ENCODE peak calls at places on chromosomes 11 and 22, in five cellular contexts. S is effector memory CD4-positive, alpha-beta T cell; U is CD4-positive, alpha-beta memory T cell; E is fibroblast of lung; Q is pancreas. D is an unnamed sample.

GRCh38 chr11:1782831-1783724 is 19.4 kb upstream of the CTSD start:
- DNase-seq in S (no peak), U (no peak), E (peak; percentile 86), Q (no peak), D (no peak)

GRCh38 chr11:107699371-107700348 is 12.2 kb downstream of the SLN start:
- DNase-seq in S (no peak), U (no peak), E (no peak), Q (no peak), D (no peak)

GRCh38 chr11:44708523-44709280 is 18.1 kb upstream of the TSPAN18 start:
- DNase-seq in S (no peak), U (no peak), E (no peak), Q (no peak), D (peak; percentile 14)

GRCh38 chr11:75347781-75348613 is 3.5 kb downstream of the ARRB1 start:
- DNase-seq in S (no peak), U (no peak), E (peak; percentile 98), Q (no peak), D (no peak)

GRCh38 chr11:14346303-14346702 is 12.7 kb downstream of the RRAS2 start:
- DNase-seq in S (no peak), U (no peak), E (no peak), Q (no peak), D (no peak)

GRCh38 chr11:6755303-6755952 is 16.3 kb downstream of the OR2AG2 start:
- DNase-seq in S (no peak), U (peak; percentile 28), E (peak; percentile 44), Q (no peak), D (peak; percentile 22)

GRCh38 chr11:124080319-124081001 is 34.8 kb upstream of the VWA5A start:
- DNase-seq in S (no peak), U (no peak), E (no peak), Q (no peak), D (no peak)

GRCh38 chr11:77064648-77065217 is 2.0 kb upstream of the CAPN5 start:
- DNase-seq in S (no peak), U (no peak), E (no peak), Q (no peak), D (no peak)

GRCh38 chr22:46452195-46453005 is 85.0 kb downstream of the CELSR1 start:
- DNase-seq in S (no peak), U (no peak), E (no peak), Q (no peak), D (no peak)

GRCh38 chr11:67057410-67057757 is 737 bp downstream of the RHOD start:
- DNase-seq in S (no peak), U (no peak), E (no peak), Q (peak; percentile 71), D (no peak)
- H3K4me3 ChIP-seq in S (no peak overlapping the region), U (no peak overlapping the region), E (peak overlapping the region; percentile 50), Q (peak overlapping the region; percentile 66), D (no peak overlapping the region)

DNA sequence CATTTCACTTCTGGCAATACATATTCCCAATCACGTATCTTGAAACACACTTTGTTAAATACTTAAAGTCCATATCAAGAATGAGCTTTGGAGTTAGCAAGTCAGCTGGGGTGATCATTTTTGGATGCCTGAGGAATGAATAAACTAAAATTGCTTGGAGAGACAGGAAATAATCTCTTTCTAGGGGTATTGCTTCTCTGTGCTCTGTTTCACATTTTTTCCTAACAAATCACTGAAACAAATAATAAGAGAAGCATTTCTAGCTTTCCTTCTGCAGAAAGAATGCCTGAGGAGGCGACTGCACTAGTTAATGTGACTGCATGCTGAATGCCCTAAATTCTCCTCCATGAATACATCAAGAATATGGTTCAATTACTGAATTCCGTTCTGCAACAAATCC is 541.4 kb upstream of the CCDC90B start:
- DNase-seq in S (no peak), U (no peak), E (no peak), Q (no peak), D (no peak)
- H3K27me3 ChIP-seq in S (no peaks in the 10 kb centered on the region), U (no peaks in the 10 kb centered on the region), E (no peaks in the 10 kb centered on the region), Q (no peaks in the 10 kb centered on the region), D (no peaks in the 10 kb centered on the region)

DNA sequence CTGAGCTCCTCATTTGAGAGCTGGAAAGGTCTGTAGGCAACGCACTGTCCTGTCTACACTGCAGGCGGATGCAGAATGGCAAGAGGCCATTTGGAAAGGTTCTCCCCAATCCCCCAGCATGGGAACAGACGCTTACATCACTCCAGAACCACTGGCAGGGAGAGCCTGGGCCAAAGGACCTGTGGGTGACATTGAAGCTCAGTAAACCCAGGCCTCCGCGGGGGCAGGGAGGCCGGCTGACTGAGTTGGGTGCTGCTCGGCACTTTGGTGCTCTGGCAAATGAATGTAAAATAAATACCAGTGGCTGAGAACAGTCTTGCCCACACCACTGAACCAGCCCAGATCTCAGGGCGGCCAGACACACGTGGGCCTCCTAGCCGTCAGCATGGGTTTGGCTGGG is 22.4 kb downstream of the TOM1 start:
- DNase-seq in S (no peak), U (no peak), E (no peak), Q (no peak), D (no peak)
- H3K36me3 ChIP-seq in S (peaks cover 86% of the 10 kb centered on the region), U (peaks cover 74% of the 10 kb centered on the region), E (peaks cover 17% of the 10 kb centered on the region), Q (peaks cover 12% of the 10 kb centered on the region), D (peaks cover 93% of the 10 kb centered on the region)

DNA sequence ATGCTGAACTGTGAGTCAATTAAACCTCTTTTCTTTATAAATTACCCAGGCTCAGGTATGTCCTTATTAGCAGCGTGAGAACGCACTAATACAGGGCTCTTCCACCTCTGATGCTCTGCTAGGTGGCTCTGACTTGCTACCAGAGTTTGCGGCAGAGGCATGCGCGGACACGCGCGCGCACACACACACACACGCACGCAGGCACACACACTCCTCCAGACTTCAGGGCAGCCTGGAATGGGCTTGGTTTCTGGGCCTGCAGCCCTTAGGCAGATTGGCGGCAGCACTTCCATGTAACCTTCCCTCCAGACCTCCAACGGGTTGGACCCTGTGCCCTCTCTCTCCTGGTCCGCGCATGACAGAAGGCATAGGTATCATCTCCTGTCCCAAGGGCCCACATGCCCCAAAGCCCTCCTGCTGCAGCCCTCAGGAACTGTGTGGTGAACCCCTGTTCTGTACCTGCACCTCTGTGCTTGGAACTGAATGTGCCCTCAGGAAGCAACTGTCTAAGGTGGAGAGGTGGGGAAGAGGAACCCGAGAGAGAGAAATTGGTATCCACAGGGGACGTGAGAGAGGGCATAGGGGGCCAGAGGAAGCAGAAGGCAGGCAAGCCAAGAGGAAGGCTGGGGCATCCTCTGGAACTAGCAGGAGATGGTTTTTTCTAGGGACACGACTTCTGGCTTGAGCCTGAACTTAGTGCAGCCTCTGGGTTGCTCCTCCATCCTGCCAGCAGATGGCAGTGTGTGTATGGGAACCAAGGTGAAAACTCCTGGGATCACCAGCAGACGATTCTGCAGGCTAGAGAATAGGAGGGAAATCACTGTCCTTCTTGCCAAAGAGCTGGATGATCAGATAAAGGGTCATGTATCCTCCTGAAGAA is 23.4 kb upstream of the RIC3 start:
- DNase-seq in S (no peak), U (no peak), E (peak; percentile 72), Q (peak; percentile 68), D (peak; percentile 1)
- H3K4me3 ChIP-seq in S (no peak overlapping the region), U (no peak overlapping the region), E (no peak overlapping the region), Q (no peak overlapping the region), D (no peak overlapping the region)

DNA sequence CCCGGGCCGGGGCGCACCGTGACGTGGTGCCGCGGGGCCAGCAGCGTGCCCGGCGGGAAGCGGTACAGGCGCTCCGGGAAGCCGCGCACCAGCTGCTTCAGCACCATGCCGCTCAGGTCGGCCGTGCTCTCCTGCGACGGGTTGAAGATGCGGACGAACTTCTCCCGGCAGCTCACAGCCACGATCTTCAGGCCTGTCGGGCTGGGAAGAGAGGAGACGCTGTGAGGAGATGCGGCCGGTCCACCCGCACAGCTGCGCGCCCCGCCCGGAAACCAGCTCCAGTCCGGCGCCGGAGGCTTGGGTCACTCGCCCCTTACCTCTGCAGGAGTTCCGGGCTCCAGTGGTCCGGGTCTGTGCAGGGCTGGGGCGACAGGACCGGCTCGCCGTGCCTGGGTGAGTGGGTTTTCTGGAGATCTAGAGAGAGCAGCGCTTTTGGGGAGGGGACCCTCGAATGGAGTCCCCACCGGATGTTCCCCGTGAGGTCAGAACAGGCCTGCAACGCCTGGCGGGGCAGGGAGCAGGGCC is 4.3 kb downstream of the LMNTD2 start:
- DNase-seq in S (no peak), U (peak; percentile 53), E (no peak), Q (peak; percentile 52), D (peak; percentile 28)
- H3K27me3 ChIP-seq in S (no peaks in the 10 kb centered on the region), U (no peaks in the 10 kb centered on the region), E (peaks cover 33% of the 10 kb centered on the region), Q (no peaks in the 10 kb centered on the region), D (no peaks in the 10 kb centered on the region)

DNA sequence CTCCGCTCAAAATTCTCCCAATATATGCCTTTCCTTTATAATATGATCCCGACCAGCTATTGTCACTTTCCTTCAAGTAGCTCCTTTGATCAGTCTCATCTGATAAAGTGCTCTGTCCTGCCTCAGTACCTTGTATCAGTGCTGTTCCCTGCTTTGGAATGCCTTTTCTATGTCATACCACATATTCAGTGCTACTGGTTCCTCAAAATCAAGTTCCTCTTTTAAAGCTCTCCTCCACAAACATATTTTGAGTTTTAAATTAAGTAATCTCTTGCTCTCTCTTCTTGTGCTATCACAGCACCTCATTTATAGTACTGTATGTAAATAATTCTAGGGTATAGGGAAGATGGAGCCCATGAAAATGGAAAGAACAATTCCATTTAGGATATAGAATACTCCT is 137.1 kb upstream of the CTSC start:
- DNase-seq in S (no peak), U (no peak), E (no peak), Q (no peak), D (no peak)
- H3K36me3 ChIP-seq in S (no peaks in the 10 kb centered on the region), U (no peaks in the 10 kb centered on the region), E (no peaks in the 10 kb centered on the region), Q (no peaks in the 10 kb centered on the region), D (no peaks in the 10 kb centered on the region)

DNA sequence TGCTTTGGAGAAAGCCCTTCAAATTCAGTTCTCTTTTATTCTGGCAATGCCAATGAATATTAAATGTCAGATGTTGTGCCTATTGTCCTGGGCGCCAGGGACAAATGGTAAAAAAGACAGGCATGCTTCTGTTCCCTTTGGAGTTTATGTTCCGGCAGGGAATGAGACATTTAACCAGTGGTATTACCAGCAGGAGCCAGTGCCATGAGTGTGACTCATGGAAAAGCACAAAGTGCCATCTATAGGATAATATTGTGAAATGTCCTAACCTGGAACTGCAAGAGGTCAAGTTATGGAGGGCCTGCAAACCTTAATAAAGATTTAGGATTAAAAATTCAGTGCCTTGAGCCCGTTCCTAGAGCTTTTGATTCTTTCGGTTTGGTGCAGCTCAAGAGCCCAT is 39.5 kb downstream of the REXO2 start:
- DNase-seq in S (no peak), U (no peak), E (peak; percentile 51), Q (no peak), D (no peak)
- H3K4me3 ChIP-seq in S (no peak overlapping the region), U (no peak overlapping the region), E (no peak overlapping the region), Q (no peak overlapping the region), D (no peak overlapping the region)

GRCh38 chr22:22922954-22923319 is 35.3 kb downstream of the IGLL5 start:
- DNase-seq in S (no peak), U (no peak), E (no peak), Q (no peak), D (no peak)
- H3K27me3 ChIP-seq in S (no peaks in the 10 kb centered on the region), U (no peaks in the 10 kb centered on the region), E (no peaks in the 10 kb centered on the region), Q (no peaks in the 10 kb centered on the region), D (no peaks in the 10 kb centered on the region)

GRCh38 chr11:120590472-120590871 is 78.9 kb downstream of the GRIK4 start:
- DNase-seq in S (no peak), U (no peak), E (peak; percentile 31), Q (no peak), D (no peak)
- H3K36me3 ChIP-seq in S (no peaks in the 10 kb centered on the region), U (no peaks in the 10 kb centered on the region), E (no peaks in the 10 kb centered on the region), Q (no peaks in the 10 kb centered on the region), D (no peaks in the 10 kb centered on the region)

DNA sequence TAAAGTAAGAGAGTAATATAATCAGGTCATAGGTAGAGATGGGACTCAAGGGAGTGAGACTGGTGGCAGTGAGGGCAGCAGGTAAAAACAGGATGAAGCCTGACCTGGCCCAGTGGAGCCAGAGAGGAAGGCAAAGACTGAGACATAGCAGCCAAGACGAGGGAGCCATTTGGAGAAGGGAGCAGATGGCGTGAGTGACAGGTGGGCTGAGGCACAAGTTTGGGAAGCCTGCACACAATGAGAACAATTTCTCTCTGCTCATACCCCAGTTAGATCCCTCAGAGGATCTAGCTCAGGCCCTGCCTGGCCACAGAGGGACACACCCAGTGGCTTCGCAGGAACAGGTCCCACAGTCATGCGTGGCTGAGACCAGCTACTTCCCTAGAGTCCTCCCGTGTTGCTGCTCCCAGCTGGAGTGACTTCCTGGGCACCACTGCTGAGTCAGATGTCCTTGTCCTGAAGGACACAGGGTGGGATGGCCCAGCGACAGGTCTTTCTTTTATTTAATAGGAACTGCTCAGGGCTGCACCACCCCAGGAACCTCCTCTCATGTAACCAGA is 33.3 kb upstream of the LYVE1 start:
- DNase-seq in S (no peak), U (no peak), E (no peak), Q (no peak), D (no peak)
- H3K4me3 ChIP-seq in S (no peak overlapping the region), U (no peak overlapping the region), E (no peak overlapping the region), Q (no peak overlapping the region), D (no peak overlapping the region)